ENCODE peak calls at places on chromosomes 13 and 19, in nine cellular contexts. X is GM23338; T is pons; J is osteoblast; Y is Calu3; N is SHP77 treated with DMSO at 0.1 percent for 48 hours; U is epithelial cell of esophagus; F is stimulated activated CD4-positive, alpha-beta T cell treated with anti-CD3 and anti-CD28 coated beads, Interleukin-4, amount 100 ng/mL, for 24 hours; D is naive thymus-derived CD4-positive, alpha-beta T cell. L is an unnamed sample.

GRCh38 chr13:97275265-97275664 is 53.1 kb downstream of the MBNL2 start:
- DNase-seq in X (no peak), T (no peak), J (no peak), Y (no peak), N (no peak), U (peak), F (no peak), D (no peak), L (no peak)

GRCh38 chr19:40443930-40444180 is 280 bp downstream of the SERTAD3 start:
- DNase-seq in X (peak), T (peak), J (peak), Y (no peak), N (no peak), U (peak), F (no peak), D (no peak), L (no peak)

GRCh38 chr13:102680133-102680717 is 14.6 kb downstream of the METTL21C start:
- DNase-seq in X (no peak), T (no peak), J (no peak), Y (no peak), N (no peak), U (no peak), F (no peak), D (no peak), L (no peak)

GRCh38 chr13:40445557-40445990 is 220.9 kb downstream of the FOXO1 start:
- DNase-seq in X (peak), T (peak), J (peak), Y (no peak), N (peak), U (peak), F (peak), D (no peak), L (no peak)

GRCh38 chr19:2923510-2923909 is 21.3 kb downstream of the ZNF77 start:
- DNase-seq in X (no peak), T (peak), J (no peak), Y (no peak), N (no peak), U (peak), F (no peak), D (no peak), L (no peak)

GRCh38 chr13:62482351-62482750 is 1066.7 kb upstream of the PCDH20 start:
- DNase-seq in X (no peak), T (no peak), J (no peak), Y (no peak), N (no peak), U (peak), F (no peak), D (no peak), L (no peak)

GRCh38 chr13:113327766-113328391 is 30.8 kb downstream of the LAMP1 start:
- DNase-seq in X (no peak), T (no peak), J (peak), Y (no peak), N (no peak), U (no peak), F (no peak), D (no peak), L (no peak)

GRCh38 chr13:28568286-28568685 is 73.4 kb upstream of the FLT1 start:
- DNase-seq in X (no peak), T (peak), J (no peak), Y (no peak), N (no peak), U (no peak), F (no peak), D (no peak), L (no peak)

GRCh38 chr19:55070755-55071502 is 4.7 kb upstream of the EPS8L1 start:
- DNase-seq in X (no peak), T (no peak), J (peak), Y (peak), N (no peak), U (peak), F (no peak), D (no peak), L (no peak)

GRCh38 chr19:36837525-36837901 is 674 bp downstream of the ZNF790 start:
- DNase-seq in X (peak), T (peak), J (peak), Y (no peak), N (no peak), U (peak), F (no peak), D (no peak), L (no peak)

GRCh38 chr19:55647732-55648656 is at the start of gene CCDC106:
- DNase-seq in X (peak), T (no peak), J (peak), Y (peak), N (no peak), U (peak), F (peak), D (peak), L (peak)

GRCh38 chr19:55149078-55150003 is at the start of gene TNNT1:
- DNase-seq in X (peak), T (no peak), J (peak), Y (peak), N (no peak), U (no peak), F (no peak), D (no peak), L (no peak)

GRCh38 chr19:7251502-7251901 is 42.7 kb downstream of the INSR start:
- DNase-seq in X (no peak), T (no peak), J (no peak), Y (no peak), N (no peak), U (no peak), F (no peak), D (no peak), L (peak)

GRCh38 chr19:34989248-34989797 is 10.8 kb upstream of the GRAMD1A start:
- DNase-seq in X (no peak), T (no peak), J (peak), Y (no peak), N (no peak), U (no peak), F (no peak), D (no peak), L (no peak)

GRCh38 chr13:28579334-28579733 is 79.6 kb upstream of the POMP start:
- DNase-seq in X (peak), T (no peak), J (no peak), Y (no peak), N (no peak), U (no peak), F (no peak), D (no peak), L (no peak)

GRCh38 chr13:28574617-28575142 is 79.8 kb upstream of the FLT1 start:
- DNase-seq in X (no peak), T (no peak), J (peak), Y (peak), N (no peak), U (peak), F (peak), D (no peak), L (peak)

GRCh38 chr19:54435551-54436016 is 13.4 kb upstream of the LENG8 start:
- DNase-seq in X (peak), T (no peak), J (peak), Y (no peak), N (no peak), U (no peak), F (no peak), D (peak), L (no peak)

GRCh38 chr19:10252707-10253106 is 693 bp downstream of the MRPL4 start:
- DNase-seq in X (no peak), T (no peak), J (no peak), Y (no peak), N (no peak), U (no peak), F (no peak), D (no peak), L (no peak)

GRCh38 chr13:35389535-35389934 is 87.0 kb downstream of the MAB21L1 start:
- DNase-seq in X (no peak), T (no peak), J (no peak), Y (no peak), N (no peak), U (no peak), F (no peak), D (no peak), L (no peak)

GRCh38 chr19:46546194-46546896 is 50.7 kb upstream of the PNMA8B start:
- DNase-seq in X (peak), T (peak), J (no peak), Y (peak), N (no peak), U (peak), F (no peak), D (no peak), L (peak)

GRCh38 chr19:1275260-1275975 is at the start of gene FAM174C:
- DNase-seq in X (peak), T (peak), J (peak), Y (peak), N (peak), U (peak), F (peak), D (peak), L (peak)